ENCODE peak calls at places on chromosomes 2 and 18, in four cellular contexts. J is GM12878, N is SK-N-SH, F is K562. Y is an unnamed sample.

GRCh38 chr18:51726614-51727013 is 529.1 kb upstream of the MEX3C start:
- DNase-seq in N (no peak), J (no peak), F (no peak), Y (no peak)

GRCh38 chr2:6955523-6956136 is 38.4 kb downstream of the RNF144A start:
- DNase-seq in J (no peak), F (no peak), N (no peak), Y (no peak)

GRCh38 chr2:163878718-163879117 is 142.9 kb upstream of the FIGN start:
- DNase-seq in F (peak; percentile 25), N (peak; percentile 21), J (no peak), Y (peak; percentile 9)

GRCh38 chr2:6083131-6083530 is 390.9 kb downstream of the SOX11 start:
- DNase-seq in N (no peak), J (no peak), F (no peak), Y (no peak)

GRCh38 chr2:26399781-26400376 is 1.8 kb upstream of the DRC1 start:
- DNase-seq in J (no peak), N (no peak), F (no peak), Y (no peak)

GRCh38 chr18:23776306-23776705 is 87.1 kb downstream of the LAMA3 start:
- DNase-seq in J (no peak), N (no peak), F (no peak), Y (no peak)

GRCh38 chr2:235045336-235045972 is 93.6 kb downstream of the SH3BP4 start:
- DNase-seq in N (no peak), J (peak; percentile 24), F (no peak), Y (no peak)

GRCh38 chr2:4635289-4635688 is 931.9 kb downstream of the DCDC2C start:
- DNase-seq in N (no peak), J (no peak), F (no peak), Y (no peak)

GRCh38 chr2:149021761-149022160 is 16.7 kb upstream of the LYPD6B start:
- DNase-seq in N (no peak), F (no peak), J (peak; percentile 62), Y (no peak)

GRCh38 chr18:21110667-21111350 is 804 bp downstream of the ROCK1 start:
- DNase-seq in F (no peak), N (peak; percentile 67), J (no peak), Y (peak; percentile 46)

GRCh38 chr2:189698020-189698887 is 23.8 kb downstream of the ANKAR start:
- DNase-seq in N (peak; percentile 26), J (no peak), F (peak; percentile 30), Y (peak; percentile 48)

GRCh38 chr18:8605974-8606373 is 3.3 kb upstream of the RAB12 start:
- DNase-seq in J (peak; percentile 40), N (no peak), F (no peak), Y (no peak)

GRCh38 chr2:145304501-145304900 is 784.6 kb upstream of the ZEB2 start:
- DNase-seq in F (no peak), J (no peak), N (no peak), Y (no peak)

GRCh38 chr2:43568226-43568625 is 27.6 kb downstream of the THADA start:
- DNase-seq in F (no peak), N (no peak), J (no peak), Y (no peak)

GRCh38 chr18:45166341-45167108 is 448.8 kb upstream of the SLC14A2 start:
- DNase-seq in N (no peak), F (no peak), J (no peak), Y (peak; percentile 80)

GRCh38 chr2:73297151-73297559 is 3.8 kb upstream of the EGR4 start:
- DNase-seq in J (no peak), N (peak; percentile 65), F (no peak), Y (no peak)

DNA sequence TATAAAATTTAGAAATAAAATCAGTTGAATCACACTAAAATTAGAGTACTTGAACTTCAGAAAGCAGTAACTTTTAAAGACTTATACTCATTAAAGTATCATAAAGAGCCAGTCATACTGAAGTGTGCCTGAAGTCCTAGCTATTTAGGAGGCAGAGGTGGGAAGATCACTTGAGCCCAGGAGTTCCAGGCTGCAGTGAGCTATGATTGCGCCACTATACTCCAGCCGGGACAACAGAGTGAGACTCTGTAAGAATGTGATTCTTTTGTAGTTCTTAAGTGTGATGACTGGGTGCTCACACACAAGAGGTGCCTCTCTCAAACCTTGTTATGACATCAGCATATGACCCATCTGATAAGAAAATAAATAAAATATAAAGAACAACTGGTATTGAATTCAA is 14.6 kb downstream of the TLK1 start:
- DNase-seq in J (no peak), F (no peak), N (no peak), Y (no peak)
- H3K9ac ChIP-seq in J (no peak overlapping the region), F (no peak overlapping the region), N (no peak overlapping the region), Y (no peak overlapping the region)

GRCh38 chr2:55877101-55877500 is 46.5 kb downstream of the EFEMP1 start:
- DNase-seq in J (no peak), F (no peak), N (no peak), Y (no peak)
- H3K4me3 ChIP-seq in J (no peak overlapping the region), F (no peak overlapping the region), N (no peak overlapping the region), Y (no peak overlapping the region)

GRCh38 chr2:215652432-215652831 is 216.6 kb upstream of the FN1 start:
- DNase-seq in N (no peak), J (no peak), F (no peak), Y (peak; percentile 93)
- TF ChIP-seq RCOR1 in N (no peak), J (no peak), F (no peak), Y (no peak)

DNA sequence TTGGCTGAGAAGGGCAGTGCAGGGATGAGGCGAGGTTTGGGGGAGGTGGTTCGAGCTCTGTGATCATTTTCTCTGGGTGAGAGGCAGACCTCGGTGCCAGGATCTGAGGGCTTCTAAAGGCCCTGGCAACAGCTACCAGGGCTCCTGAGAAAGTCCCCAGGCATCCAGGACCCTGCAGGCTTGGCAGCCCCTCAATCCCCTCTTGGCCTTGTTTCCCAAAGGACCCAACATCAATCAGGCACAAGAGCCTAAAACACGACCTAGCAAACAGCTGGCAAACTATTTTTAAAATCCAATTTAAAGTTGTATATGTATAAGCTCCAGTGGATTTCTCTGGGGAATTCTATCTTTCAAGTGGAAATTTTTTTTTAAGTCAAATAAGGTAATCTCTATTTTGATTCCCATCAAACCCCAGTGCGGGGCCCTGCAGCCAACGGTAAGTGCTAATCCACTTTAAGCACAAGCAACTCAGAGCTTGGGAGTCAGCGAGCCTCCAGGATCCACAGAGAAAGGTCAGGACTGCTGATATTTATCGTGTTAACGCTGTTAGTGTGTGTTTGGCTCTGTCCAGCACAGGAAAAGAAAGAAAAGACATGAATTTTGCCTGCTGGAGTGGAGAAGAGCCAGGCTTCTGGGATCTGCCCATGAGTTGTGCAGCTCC is 14.9 kb upstream of the MAT2A start:
- DNase-seq in J (no peak), F (peak; percentile 6), N (peak; percentile 70), Y (peak; percentile 61)
- H3K9ac ChIP-seq in J (no peak overlapping the region), F (peak overlapping the region; percentile 80), N (no peak overlapping the region), Y (no peak overlapping the region)

GRCh38 chr2:45010706-45011036 is 1.4 kb upstream of the SIX2 start:
- DNase-seq in J (no peak), N (no peak), F (no peak), Y (no peak)
- H3K4me3 ChIP-seq in J (no peak overlapping the region), N (peak overlapping the region; percentile 62), F (no peak overlapping the region), Y (no peak overlapping the region)

DNA sequence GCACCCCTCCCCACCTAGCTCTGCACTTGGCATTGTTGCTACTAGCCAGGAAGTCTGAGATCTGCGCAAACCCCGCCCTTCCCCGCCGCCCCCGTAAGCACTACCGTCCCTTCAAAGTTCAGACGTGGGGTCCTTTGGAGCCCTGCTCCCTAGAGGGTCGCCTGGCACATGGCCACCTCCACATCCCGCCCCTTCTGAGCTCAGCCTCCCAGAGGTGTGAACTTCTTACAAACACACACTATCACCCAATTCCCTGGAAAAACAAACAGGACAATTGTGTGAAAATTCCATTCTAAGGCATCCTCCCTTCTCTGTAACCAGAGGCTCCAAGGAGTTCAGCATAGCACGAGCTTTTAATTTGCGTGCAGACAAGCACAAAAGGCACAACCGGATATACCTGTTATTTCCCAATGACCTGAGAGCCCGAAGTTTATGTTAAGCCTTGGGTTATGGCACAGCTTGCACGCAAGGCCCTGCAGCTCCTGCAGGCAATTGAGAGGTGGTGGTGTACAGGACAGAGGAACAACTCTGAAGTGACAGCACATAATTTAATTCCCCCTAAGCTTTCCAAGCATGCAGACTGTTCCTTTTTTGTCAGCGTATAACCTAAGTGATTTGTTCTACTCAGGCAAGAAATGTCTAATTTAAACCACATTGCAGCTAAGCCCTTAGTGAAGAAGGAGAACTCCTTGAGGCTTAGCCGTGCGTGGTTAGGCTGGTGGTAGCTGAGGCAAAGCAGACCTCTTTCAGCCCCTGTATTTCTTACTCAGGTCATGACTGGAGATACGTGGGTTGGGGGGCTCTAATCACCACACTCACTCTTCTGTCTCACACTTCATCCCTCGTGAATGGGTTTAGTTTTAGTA is 20.3 kb upstream of the CYP1B1 start:
- DNase-seq in N (no peak), F (no peak), J (no peak), Y (peak; percentile 58)
- TF ChIP-seq RCOR1 in N (no peak), F (no peak), J (no peak), Y (no peak)

GRCh38 chr2:17593445-17593840 is 52.9 kb downstream of the VSNL1 start:
- DNase-seq in J (no peak), N (no peak), F (no peak), Y (no peak)
- H3K9ac ChIP-seq in J (no peak overlapping the region), N (no peak overlapping the region), F (no peak overlapping the region), Y (no peak overlapping the region)

GRCh38 chr2:133390151-133390550 is 178.1 kb downstream of the NCKAP5 start:
- DNase-seq in F (no peak), N (no peak), J (no peak), Y (peak; percentile 82)

GRCh38 chr2:133389569-133389968 is 178.7 kb downstream of the NCKAP5 start:
- DNase-seq in F (no peak), N (no peak), J (no peak), Y (no peak)

DNA sequence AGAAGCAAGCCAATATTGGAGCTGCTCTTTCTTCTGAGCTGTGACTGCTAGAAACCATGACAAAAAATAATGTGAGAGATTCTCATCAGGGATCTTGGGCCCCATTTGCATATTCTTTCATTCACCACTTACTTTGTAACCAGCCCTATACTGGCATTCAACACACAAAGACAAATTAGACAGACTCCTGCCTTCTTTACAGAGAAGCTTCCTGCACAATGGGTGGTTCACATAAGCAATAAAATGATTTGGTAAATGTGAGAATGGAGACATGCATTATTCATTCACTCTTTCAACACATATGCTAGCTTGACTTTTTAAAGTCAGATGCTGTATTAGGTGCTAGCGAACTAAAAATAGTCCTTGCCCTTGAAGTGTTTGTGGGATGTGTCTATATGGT is 174.4 kb downstream of the NCKAP5 start:
- DNase-seq in F (no peak), J (no peak), N (no peak), Y (no peak)
- H3K4me3 ChIP-seq in F (no peak overlapping the region), J (no peak overlapping the region), N (no peak overlapping the region), Y (no peak overlapping the region)

Y was measured in IMR-90.